ENCODE peak calls at places on chromosomes 5 and 9, in five cellular contexts. K, C, E, M and O are unnamed samples.

GRCh38 chr5:126138475-126139005 is 284.7 kb upstream of the GRAMD2B start:
- DNase-seq in K (no peak), C (no peak), E (no peak), M (peak), O (no peak)

GRCh38 chr9:94034511-94034910 is 49.8 kb upstream of the PTPDC1 start:
- DNase-seq in K (no peak), C (no peak), E (no peak), M (no peak), O (no peak)

GRCh38 chr5:54986269-54986654 is 869 bp upstream of the ESM1 start:
- DNase-seq in K (peak), C (no peak), E (no peak), M (no peak), O (no peak)

GRCh38 chr5:100576217-100576751 is 41.1 kb downstream of the FAM174A start:
- DNase-seq in K (peak), C (no peak), E (no peak), M (no peak), O (no peak)

GRCh38 chr9:121779381-121780117 is 128.1 kb downstream of the DAB2IP start:
- DNase-seq in K (peak), C (no peak), E (peak), M (peak), O (no peak)

GRCh38 chr9:78677326-78677725 is 380.4 kb downstream of the PSAT1 start:
- DNase-seq in K (no peak), C (no peak), E (no peak), M (no peak), O (no peak)

GRCh38 chr5:62650197-62650596 is 71.6 kb downstream of the LRRC70 start:
- DNase-seq in K (no peak), C (no peak), E (no peak), M (no peak), O (no peak)

GRCh38 chr5:74667396-74667795 is 17.6 kb upstream of the HEXB start:
- DNase-seq in K (no peak), C (no peak), E (no peak), M (peak), O (no peak)

GRCh38 chr5:104186100-104186499 is 623.5 kb upstream of the NUDT12 start:
- DNase-seq in K (no peak), C (no peak), E (no peak), M (peak), O (no peak)

GRCh38 chr9:120136685-120137084 is 443.3 kb downstream of the CDK5RAP2 start:
- DNase-seq in K (no peak), C (no peak), E (no peak), M (no peak), O (no peak)

GRCh38 chr5:180608572-180609310 is 17.4 kb upstream of the SCGB3A1 start:
- DNase-seq in K (no peak), C (no peak), E (no peak), M (no peak), O (no peak)

GRCh38 chr9:95073042-95073607 is 244.4 kb downstream of the FANCC start:
- DNase-seq in K (no peak), C (no peak), E (no peak), M (no peak), O (peak)

GRCh38 chr5:96658272-96658671 is 3.9 kb upstream of the CAST start:
- DNase-seq in K (no peak), C (no peak), E (no peak), M (no peak), O (no peak)

GRCh38 chr5:96662725-96663513 is 743 bp downstream of the CAST start:
- DNase-seq in K (peak), C (peak), E (peak), M (peak), O (peak)

GRCh38 chr5:96661841-96662724 is at the start of gene CAST:
- DNase-seq in K (peak), C (peak), E (peak), M (peak), O (peak)

GRCh38 chr5:96663608-96664007 is 1.4 kb downstream of the CAST start:
- DNase-seq in K (no peak), C (no peak), E (no peak), M (no peak), O (peak)

DNA sequence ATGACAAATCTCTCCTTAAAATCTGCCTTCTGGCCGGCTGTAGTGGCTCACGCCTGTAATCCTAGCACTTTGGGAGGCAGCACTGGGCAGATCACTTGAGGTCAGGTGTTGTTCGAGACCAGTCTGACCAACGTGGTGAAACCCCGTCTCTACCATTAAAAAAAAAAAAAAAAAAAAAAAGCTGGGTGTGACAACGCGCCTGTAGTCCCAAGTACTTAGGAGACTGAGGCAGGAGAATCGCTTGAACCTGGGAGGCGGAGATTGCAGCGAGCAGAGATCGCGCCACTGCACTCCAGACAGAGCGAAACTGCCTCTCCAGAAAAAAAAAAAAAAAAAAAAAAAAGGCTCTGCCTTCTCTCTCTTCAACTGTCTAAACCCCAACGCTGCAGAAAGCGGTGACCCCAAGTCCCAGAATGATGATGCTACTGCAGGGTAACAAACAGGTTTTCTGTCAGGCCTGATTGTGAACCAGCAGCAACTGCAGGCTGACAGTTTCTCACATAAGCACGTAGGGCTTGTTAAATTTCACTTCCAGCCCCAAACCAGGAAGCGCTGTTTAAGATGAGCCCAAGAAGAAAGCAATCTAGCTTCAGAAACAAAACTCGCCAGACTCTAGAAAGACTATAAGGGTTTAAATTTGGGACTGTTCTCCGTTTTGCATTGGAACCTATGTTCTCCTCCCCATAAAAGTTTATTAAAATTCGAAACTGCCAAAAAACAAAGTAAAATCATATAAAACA is 905 bp upstream of the CAST start:
- DNase-seq in K (peak), C (no peak), E (peak), M (peak), O (peak)
- TF ChIP-seq CTCF in K (no peak), C (no peak), E (no peak), M (no peak), O (no peak)

GRCh38 chr5:87732875-87733768 is 320.4 kb upstream of the CCNH start:
- DNase-seq in K (no peak), C (no peak), E (no peak), M (no peak), O (no peak)
- H3K27ac ChIP-seq in K (no peak), C (no peak), E (no peak), M (no peak), O (no peak)

DNA sequence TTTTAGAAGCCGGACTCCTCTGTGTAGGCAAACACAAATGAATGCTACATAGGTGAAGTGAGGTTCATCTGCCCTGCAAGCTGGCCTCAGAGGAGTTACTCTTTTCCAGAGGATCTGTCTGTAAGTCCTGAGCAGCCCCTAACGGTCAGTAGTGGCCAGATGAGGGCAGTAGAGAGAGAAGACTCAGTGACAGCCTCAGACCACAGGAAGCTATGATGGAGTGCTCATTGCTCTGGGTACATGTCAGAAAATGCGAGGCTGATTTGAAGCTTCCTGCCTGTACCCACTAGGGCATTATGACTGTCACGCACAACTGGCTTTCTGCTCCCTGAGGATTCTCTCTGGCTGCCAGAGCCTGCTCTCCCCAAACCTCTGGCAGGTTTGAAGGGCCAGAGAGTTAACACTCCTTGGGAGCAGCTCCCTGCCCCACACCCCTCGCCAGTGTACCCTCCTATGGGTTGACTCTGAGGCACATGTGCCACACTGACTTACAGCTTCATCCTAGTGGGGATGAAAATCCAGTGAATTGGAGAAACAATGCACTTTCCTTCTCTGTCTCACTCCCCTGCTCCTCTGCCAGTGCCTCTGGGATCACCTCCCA is 141.5 kb downstream of the GABRG2 start:
- DNase-seq in K (no peak), C (no peak), E (peak), M (peak), O (peak)
- TF ChIP-seq CTCF in K (no peak), C (peak), E (peak), M (no peak), O (no peak)

GRCh38 chr5:133247881-133248642 is 196.2 kb downstream of the HSPA4 start:
- DNase-seq in K (peak), C (no peak), E (no peak), M (peak), O (no peak)
- H3K27ac ChIP-seq in K (no peak), C (no peak), E (no peak), M (no peak), O (peak)

GRCh38 chr9:89497181-89497963 is 541 bp downstream of the SEMA4D start:
- DNase-seq in K (no peak), C (no peak), E (peak), M (no peak), O (peak)
- TF ChIP-seq CTCF in K (no peak), C (no peak), E (no peak), M (no peak), O (no peak)

DNA sequence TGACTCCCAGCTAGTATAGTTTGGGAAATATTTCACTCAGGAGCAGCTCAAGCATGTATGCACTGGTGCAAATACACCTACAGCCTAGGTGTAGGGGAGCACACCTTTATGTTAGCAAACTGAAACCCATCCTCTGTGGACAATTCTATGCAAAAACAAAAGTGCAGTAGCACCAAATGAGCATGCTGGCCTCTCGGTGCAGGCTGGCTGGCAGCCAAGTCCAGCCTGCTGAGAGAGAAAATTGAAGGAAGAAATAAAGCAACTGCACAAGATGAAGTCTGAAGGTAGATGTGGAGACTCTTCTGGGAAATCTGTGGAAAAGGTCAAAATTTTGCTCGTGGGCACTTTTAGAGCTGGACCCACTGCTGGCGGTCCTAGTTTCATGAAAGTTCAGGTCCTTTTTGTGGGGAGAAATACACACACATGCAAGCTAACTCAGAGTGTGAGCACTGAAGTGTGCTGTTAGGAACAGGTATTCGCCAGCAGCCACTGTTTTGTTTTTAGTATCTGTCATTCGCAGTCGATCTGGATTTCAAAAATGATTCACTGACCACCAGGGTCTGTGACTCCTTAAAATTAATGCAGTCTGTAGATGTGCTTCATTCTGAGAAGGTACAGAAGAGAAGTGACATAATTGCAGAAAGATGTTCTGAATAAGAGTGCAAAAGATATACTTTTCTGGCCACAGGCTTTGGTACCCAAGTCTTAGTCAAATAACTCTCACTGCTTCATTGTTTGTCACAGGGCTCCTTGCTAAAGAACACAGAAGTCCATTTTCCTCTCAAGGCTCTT is 281.7 kb downstream of the PARP8 start:
- DNase-seq in K (no peak), C (no peak), E (no peak), M (no peak), O (no peak)
- H3K27ac ChIP-seq in K (no peak), C (no peak), E (no peak), M (no peak), O (no peak)

GRCh38 chr9:127049044-127049443 is 73.4 kb downstream of the ANGPTL2 start:
- DNase-seq in K (peak), C (no peak), E (peak), M (peak), O (peak)
- TF ChIP-seq CTCF in K (peak), C (peak), E (no peak), M (peak), O (no peak)

GRCh38 chr5:95895223-95895622 is 66.4 kb downstream of the ELL2 start:
- DNase-seq in K (no peak), C (no peak), E (no peak), M (no peak), O (no peak)
- H3K27ac ChIP-seq in K (no peak), C (peak), E (no peak), M (no peak), O (no peak)